ENCODE peak calls at places on chromosomes 3 and 15, in ten cellular contexts. D is neural progenitor cell; H is neural crest cell; J is iPS-NIHi11; K is NCI-H510A; A is stimulated activated CD4-positive, alpha-beta T cell treated with anti-CD3 and anti-CD28 coated beads, Interleukin-1b, Interleukin-23, amount 100 ng/mL, for 48 hours; L is NCI-H1694 treated with DMSO at 0.1 percent for 48 hours; M is cerebellar nuclear complex; N is A549; E is dorsolateral prefrontal cortex. O is an unnamed sample.

GRCh38 chr3:141625506-141625905 is 112.6 kb upstream of the RNF7 start:
- DNase-seq in D (no peak), H (no peak), J (no peak), K (no peak), A (no peak), L (no peak), M (no peak), N (peak; percentile 17), E (no peak), O (no peak)

GRCh38 chr3:187742351-187743171 is 2.7 kb downstream of the BCL6 start:
- DNase-seq in D (no peak), H (no peak), J (no peak), K (no peak), A (no peak), L (no peak), M (no peak), N (no peak), E (no peak), O (no peak)

GRCh38 chr3:141421639-141422319 is 53.5 kb downstream of the ZBTB38 start:
- DNase-seq in D (no peak), H (no peak), J (no peak), K (no peak), A (no peak), L (no peak), M (no peak), N (peak; percentile 85), E (no peak), O (no peak)

GRCh38 chr3:187943677-187944390 is 198.6 kb upstream of the BCL6 start:
- DNase-seq in D (peak; percentile 20), H (no peak), J (no peak), K (no peak), A (no peak), L (no peak), M (no peak), N (peak; percentile 81), E (no peak), O (no peak)

GRCh38 chr15:48674876-48675275 is 29.4 kb upstream of the FBN1 start:
- DNase-seq in D (no peak), H (no peak), J (no peak), K (no peak), A (no peak), L (no peak), M (no peak), N (no peak), E (no peak), O (no peak)

GRCh38 chr3:132637590-132637989 is 22.0 kb downstream of the ACAD11 start:
- DNase-seq in D (no peak), H (no peak), J (no peak), K (no peak), A (no peak), L (no peak), M (no peak), N (no peak), E (no peak), O (no peak)

GRCh38 chr3:28835751-28836150 is 445.1 kb upstream of the RBMS3 start:
- DNase-seq in D (peak; percentile 3), H (no peak), J (peak; percentile 44), K (no peak), A (no peak), L (no peak), M (no peak), N (no peak), E (peak; percentile 44), O (no peak)

GRCh38 chr3:52021869-52022268 is 26.2 kb upstream of the RPL29 start:
- DNase-seq in D (no peak), H (no peak), J (no peak), K (peak; percentile 55), A (no peak), L (peak; percentile 50), M (no peak), N (no peak), E (no peak), O (peak; percentile 8)

GRCh38 chr3:187870360-187871203 is 125.3 kb upstream of the BCL6 start:
- DNase-seq in D (no peak), H (no peak), J (no peak), K (no peak), A (peak; percentile 28), L (no peak), M (no peak), N (no peak), E (no peak), O (no peak)

GRCh38 chr15:88702983-88703382 is 64.2 kb downstream of the ISG20 start:
- DNase-seq in D (no peak), H (no peak), J (no peak), K (no peak), A (no peak), L (no peak), M (no peak), N (no peak), E (no peak), O (no peak)

O was measured in NCI-H2227 treated with DMSO at 0.1 percent for 48 hours.